ENCODE peak calls at places on chromosomes 13 and 19, in eight cellular contexts. K is cardiac fibroblast, U is neural progenitor cell, E is lower lobe of right lung, R is epithelial cell of proximal tubule, C is Peyer's patch, Z is IMR-90, L is AG04449. O is an unnamed sample.

GRCh38 chr13:60260440-60260839 is 96.7 kb upstream of the DIAPH3 start:
- DNase-seq in K (no peak), U (peak), E (no peak), R (no peak), C (no peak), Z (no peak), L (no peak), O (no peak)

GRCh38 chr19:12840091-12841079 is 2.1 kb downstream of the MAST1 start:
- DNase-seq in K (peak), U (peak), E (peak), R (peak), C (no peak), Z (peak), L (no peak), O (peak)

GRCh38 chr13:111116830-111117229 is 1.7 kb downstream of the ARHGEF7 start:
- DNase-seq in K (peak), U (no peak), E (no peak), R (no peak), C (no peak), Z (peak), L (no peak), O (no peak)

GRCh38 chr13:19665427-19665859 is 32.0 kb downstream of the MPHOSPH8 start:
- DNase-seq in K (no peak), U (no peak), E (no peak), R (no peak), C (no peak), Z (no peak), L (no peak), O (no peak)

GRCh38 chr19:48695743-48696352 is at the start of gene FUT2:
- DNase-seq in K (no peak), U (peak), E (no peak), R (no peak), C (no peak), Z (no peak), L (no peak), O (no peak)

GRCh38 chr19:49930483-49931011 is 1.2 kb upstream of the NUP62 start:
- DNase-seq in K (peak), U (no peak), E (no peak), R (no peak), C (no peak), Z (no peak), L (no peak), O (no peak)

GRCh38 chr13:48412881-48413351 is at the start of gene LPAR6:
- DNase-seq in K (peak), U (peak), E (no peak), R (no peak), C (no peak), Z (peak), L (no peak), O (no peak)

GRCh38 chr13:40653558-40654318 is 12.7 kb downstream of the FOXO1 start:
- DNase-seq in K (peak), U (peak), E (no peak), R (no peak), C (no peak), Z (no peak), L (no peak), O (no peak)

GRCh38 chr19:18712981-18713380 is 29.5 kb downstream of the CRTC1 start:
- DNase-seq in K (no peak), U (no peak), E (no peak), R (no peak), C (no peak), Z (peak), L (no peak), O (no peak)

GRCh38 chr13:111033172-111034133 is 81.7 kb upstream of the ARHGEF7 start:
- DNase-seq in K (no peak), U (no peak), E (no peak), R (no peak), C (no peak), Z (no peak), L (no peak), O (no peak)

GRCh38 chr19:56162258-56162657 is 13.6 kb upstream of the GALP start:
- DNase-seq in K (peak), U (no peak), E (no peak), R (no peak), C (no peak), Z (peak), L (no peak), O (no peak)

GRCh38 chr19:1063030-1063908 is 3.7 kb upstream of the ARHGAP45 start:
- DNase-seq in K (no peak), U (no peak), E (peak), R (no peak), C (no peak), Z (no peak), L (no peak), O (no peak)

GRCh38 chr19:10074153-10074552 is 12.0 kb upstream of the SHFL start:
- DNase-seq in K (peak), U (peak), E (no peak), R (no peak), C (peak), Z (peak), L (no peak), O (no peak)
- TF ChIP-seq CTCF in K (peak), U (peak), E (peak), R (peak), C (peak), Z (peak), L (peak), O (peak)

DNA sequence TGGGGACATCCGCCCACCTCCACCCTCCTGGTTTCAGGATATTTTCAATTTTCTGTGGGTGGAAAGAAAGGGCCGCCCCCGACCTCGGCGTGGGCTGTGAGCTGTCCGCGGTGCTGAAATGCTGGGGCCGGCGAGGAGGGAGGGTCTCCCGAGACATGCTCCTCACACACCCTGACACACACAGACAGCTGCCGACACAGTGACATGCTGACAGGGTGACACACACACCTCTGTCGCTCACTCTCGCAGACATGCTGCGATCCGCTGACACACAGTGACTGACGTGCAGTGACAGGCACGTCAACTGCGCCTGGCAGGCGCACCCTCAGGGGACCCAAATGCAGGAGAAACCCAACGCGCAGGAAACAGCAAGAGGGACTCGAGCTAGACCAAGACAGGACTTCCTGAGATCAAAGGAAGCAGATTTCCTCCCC is 25.1 kb upstream of the MEIS3 start:
- DNase-seq in K (no peak), U (peak), E (no peak), R (no peak), C (no peak), Z (no peak), L (no peak), O (no peak)
- H3K4me3 ChIP-seq in K (no peak), U (no peak), E (no peak), R (no peak), C (no peak), Z (no peak), L (no peak), O (no peak)

DNA sequence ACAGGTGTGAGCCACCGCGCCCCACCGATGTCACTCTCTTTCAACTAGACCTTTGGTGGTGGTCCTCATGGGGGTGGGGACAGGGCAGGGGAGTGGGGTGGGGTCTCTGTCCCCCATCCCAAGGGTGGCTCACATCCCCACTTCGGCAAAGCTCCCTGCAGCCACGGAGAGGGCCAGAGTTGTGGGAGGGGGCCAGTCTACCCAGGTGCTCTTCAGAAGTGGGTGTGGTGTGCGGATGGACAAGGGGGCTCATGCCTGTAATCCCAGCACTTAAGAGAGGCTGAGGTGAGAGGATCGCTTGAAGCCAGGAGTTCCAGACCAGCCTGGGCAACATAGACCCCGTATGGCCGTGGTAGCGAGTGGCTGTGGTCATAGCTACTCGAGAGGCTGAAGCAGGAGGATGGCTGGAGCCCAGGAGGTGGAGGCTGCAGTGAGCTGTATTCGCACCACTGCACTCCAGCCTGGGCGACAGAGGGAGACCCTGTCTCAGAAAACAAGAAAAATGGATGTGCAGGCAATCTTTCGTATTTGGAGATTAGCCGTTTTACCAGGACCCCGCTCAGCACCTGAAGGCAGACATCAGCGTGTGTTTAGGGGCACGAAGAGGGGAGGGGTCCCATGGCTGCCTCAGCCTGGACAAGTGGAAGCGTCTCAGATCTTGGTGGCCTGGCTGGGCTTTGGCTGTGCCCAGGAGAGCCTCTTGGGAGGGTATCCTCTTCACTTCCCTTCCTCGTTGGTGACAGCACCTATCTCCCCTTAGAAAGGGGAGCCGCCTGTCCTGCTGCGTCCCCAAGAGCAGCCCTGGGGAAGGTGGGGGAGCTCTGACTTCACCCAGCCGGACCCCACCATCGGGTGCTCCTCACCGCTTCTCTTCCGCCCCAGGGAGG is 863 bp downstream of the TGFBR3L start:
- DNase-seq in K (no peak), U (no peak), E (no peak), R (no peak), C (no peak), Z (no peak), L (no peak), O (no peak)
- TF ChIP-seq CTCF in K (no peak), U (no peak), E (no peak), R (no peak), C (no peak), Z (no peak), L (no peak), O (no peak)

GRCh38 chr19:3133793-3134116 is 2.1 kb upstream of the GNA15 start:
- DNase-seq in K (no peak), U (no peak), E (no peak), R (no peak), C (no peak), Z (no peak), L (no peak), O (no peak)

GRCh38 chr19:3131168-3131567 is 4.7 kb upstream of the GNA15 start:
- DNase-seq in K (no peak), U (no peak), E (no peak), R (no peak), C (no peak), Z (no peak), L (no peak), O (no peak)

GRCh38 chr19:3136684-3137055 is 837 bp downstream of the GNA15 start:
- DNase-seq in K (no peak), U (no peak), E (no peak), R (no peak), C (no peak), Z (no peak), L (no peak), O (no peak)

GRCh38 chr19:3135961-3136683 is at the start of gene GNA15:
- DNase-seq in K (no peak), U (no peak), E (peak), R (no peak), C (no peak), Z (no peak), L (no peak), O (no peak)

DNA sequence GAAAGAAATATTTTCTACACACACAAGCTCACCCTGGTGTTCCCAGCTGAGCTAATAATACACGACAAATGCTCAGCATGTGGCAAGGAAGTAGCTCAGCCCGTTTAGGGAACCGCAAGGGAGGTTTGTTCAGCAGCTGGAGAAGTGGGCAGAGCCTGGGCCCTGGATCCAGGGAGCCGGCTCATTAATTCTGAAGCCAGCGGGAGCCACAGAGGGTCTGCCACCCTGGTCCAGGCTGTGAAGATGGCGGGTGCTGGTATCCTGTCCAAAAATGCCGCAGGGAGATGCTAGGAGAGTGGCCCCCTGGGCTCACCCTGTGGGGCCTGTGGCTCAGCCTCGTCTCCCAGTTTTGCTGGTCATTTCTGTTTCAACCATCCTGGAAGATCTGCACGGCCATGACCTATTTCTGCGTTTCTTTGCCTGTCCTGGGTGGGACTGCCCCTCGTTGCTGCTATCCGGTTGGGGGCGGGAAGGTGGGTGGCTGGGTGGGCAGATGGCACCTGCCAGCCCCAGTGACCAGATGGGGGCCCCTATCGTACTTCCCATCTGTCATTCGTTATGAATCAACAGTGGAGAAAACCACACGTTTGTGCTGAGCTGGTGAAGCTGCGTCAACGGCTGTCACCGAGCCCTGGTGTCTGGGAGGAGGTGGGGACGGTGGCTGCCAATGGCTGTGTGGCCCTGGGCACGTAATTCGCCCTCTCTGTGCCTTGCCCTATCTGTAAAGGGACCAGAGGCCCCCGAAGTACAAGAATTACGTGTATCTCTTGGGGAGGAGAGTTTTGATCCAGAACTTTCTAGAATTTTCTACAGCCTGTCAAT is 2.7 kb upstream of the GNA15 start:
- DNase-seq in K (peak), U (no peak), E (no peak), R (no peak), C (peak), Z (peak), L (no peak), O (no peak)
- H3K4me3 ChIP-seq in K (no peak), U (no peak), E (no peak), R (no peak), C (no peak), Z (no peak), L (no peak), O (no peak)

DNA sequence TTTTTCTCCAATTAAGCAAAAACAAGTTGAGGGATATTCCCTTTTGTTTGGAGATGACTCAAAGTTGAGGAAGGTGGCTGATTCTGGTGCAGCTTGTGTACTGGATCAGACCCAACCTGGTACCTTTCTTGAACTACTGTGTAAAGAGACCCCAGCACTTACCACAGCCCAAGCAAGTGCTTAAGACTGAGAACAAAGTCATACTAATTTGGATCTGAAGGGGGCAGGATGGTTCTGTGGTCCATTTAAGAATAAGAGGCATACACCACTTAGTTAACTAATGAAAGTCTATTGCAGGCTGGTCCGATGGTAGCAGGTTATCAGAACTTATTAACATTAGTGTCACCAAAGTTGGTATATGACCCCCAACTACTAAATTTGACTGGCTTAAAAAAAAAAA is 6.3 kb downstream of the THSD1 start:
- DNase-seq in K (peak), U (no peak), E (no peak), R (no peak), C (no peak), Z (peak), L (no peak), O (no peak)
- TF ChIP-seq CTCF in K (peak), U (no peak), E (peak), R (peak), C (no peak), Z (peak), L (no peak), O (no peak)

GRCh38 chr19:53865918-53866696 is 1.6 kb upstream of the MYADM start:
- DNase-seq in K (peak), U (peak), E (peak), R (no peak), C (peak), Z (peak), L (no peak), O (no peak)

GRCh38 chr19:53868091-53868891 is 608 bp downstream of the MYADM start:
- DNase-seq in K (peak), U (peak), E (peak), R (no peak), C (no peak), Z (peak), L (no peak), O (no peak)

GRCh38 chr19:53867225-53868090 is at the start of gene MYADM:
- DNase-seq in K (peak), U (peak), E (peak), R (peak), C (peak), Z (peak), L (peak), O (peak)

GRCh38 chr19:53864308-53864836 is 3.3 kb upstream of the MYADM start:
- DNase-seq in K (no peak), U (no peak), E (no peak), R (no peak), C (no peak), Z (no peak), L (no peak), O (no peak)

GRCh38 chr19:53865523-53865917 is 2.2 kb upstream of the MYADM start:
- DNase-seq in K (peak), U (peak), E (no peak), R (no peak), C (no peak), Z (no peak), L (no peak), O (no peak)
- H3K4me3 ChIP-seq in K (peak), U (peak), E (peak), R (peak), C (no peak), Z (peak), L (peak), O (peak)

DNA sequence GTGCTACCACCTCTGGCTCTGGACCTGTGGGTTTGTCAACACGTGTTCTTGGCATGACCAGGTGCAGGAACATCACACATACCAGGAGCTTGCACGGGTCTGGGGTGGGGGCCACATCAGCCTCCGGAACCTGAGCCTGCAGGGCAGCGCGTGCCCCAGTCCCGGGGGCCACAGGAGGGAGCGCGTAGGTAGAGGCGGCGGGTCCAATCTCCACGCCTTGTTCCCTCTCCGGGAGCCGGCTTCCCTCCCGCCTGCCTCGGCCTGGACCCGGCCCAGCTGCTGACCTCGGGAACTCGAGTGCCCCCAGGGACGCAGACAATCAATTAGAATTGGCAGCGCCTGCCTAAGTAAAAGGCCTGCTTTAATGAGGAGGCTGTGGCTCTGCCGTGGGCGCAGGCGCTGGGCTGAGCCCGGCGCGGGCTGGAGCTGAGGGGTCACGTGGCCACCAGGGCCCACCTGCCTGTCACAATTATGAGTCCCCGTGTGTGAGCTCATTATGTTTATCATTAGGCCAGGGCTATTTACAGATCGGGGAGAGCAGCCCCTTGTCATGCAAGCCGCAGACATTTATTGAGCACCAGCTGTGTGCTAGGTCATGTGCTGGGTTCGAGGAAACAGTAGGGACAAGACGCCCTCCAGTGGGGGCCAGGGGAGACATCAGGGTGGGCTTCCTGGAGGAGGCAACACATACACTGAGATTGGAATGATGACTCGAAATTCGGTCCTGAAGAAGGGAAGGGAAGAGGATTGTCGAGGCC is 32.2 kb upstream of the TNFAIP8L1 start:
- DNase-seq in K (no peak), U (peak), E (no peak), R (no peak), C (no peak), Z (no peak), L (no peak), O (no peak)
- TF ChIP-seq CTCF in K (no peak), U (no peak), E (no peak), R (no peak), C (no peak), Z (no peak), L (no peak), O (no peak)

DNA sequence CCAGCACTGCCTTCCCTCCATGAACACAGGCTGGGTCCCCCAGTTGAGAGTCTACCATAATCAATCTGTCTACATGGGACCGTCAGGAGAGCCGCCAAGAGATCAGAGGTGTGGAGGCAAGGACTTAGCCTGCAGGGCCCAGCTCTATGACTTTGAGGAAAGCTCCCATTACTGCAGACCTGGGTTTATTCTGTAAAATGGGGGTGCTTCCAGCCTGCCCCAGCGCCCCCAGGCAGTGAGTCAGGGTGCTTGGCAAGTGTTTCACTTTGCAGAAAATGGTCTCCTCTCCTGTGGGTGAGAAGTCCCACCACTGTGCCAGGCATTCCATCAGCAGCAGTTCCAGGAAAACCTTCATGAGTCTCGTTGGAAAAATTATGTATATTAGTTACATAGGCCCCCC is 75.5 kb upstream of the VSTM2B start:
- DNase-seq in K (no peak), U (no peak), E (no peak), R (no peak), C (no peak), Z (no peak), L (no peak), O (no peak)
- H3K4me3 ChIP-seq in K (no peak), U (no peak), E (no peak), R (no peak), C (no peak), Z (no peak), L (no peak), O (no peak)